ENCODE peak calls at places on chromosomes 13 and 19, in nine cellular contexts. One of them, this sample, is unnamed.

GRCh38 chr13:113034451-113035208 is 65.6 kb downstream of the MCF2L start:
- DNase-seq in hypothalamus: no peak
- DNase-seq in activated CD4-positive, alpha-beta T cell treated with anti-CD3 and anti-CD28 coated beads for 48 hours: no peak
- DNase-seq in iris pigment epithelial cell: peak; percentile 52
- DNase-seq in stimulated activated CD4-positive, alpha-beta T cell treated with anti-CD3 and anti-CD28 coated beads, TNF-alpha, amount 100 ng/mL, for 1 hour: no peak
- DNase-seq in dorsolateral prefrontal cortex: peak; percentile 81
- DNase-seq in upper lobe of right lung: no peak
- DNase-seq in AG04450: peak; percentile 15
- DNase-seq in activated gamma-delta T cell treated with Interleukin-2 at 50 U/mL for 16 hours: no peak
- DNase-seq in this sample: no peak

GRCh38 chr19:41939861-41940442 is 11.7 kb upstream of the ERFL start:
- DNase-seq in activated CD4-positive, alpha-beta T cell treated with anti-CD3 and anti-CD28 coated beads for 48 hours: peak; percentile 61
- DNase-seq in stimulated activated CD4-positive, alpha-beta T cell treated with anti-CD3 and anti-CD28 coated beads, TNF-alpha, amount 100 ng/mL, for 1 hour: no peak
- DNase-seq in AG04450: no peak
- DNase-seq in dorsolateral prefrontal cortex: no peak
- DNase-seq in iris pigment epithelial cell: no peak
- DNase-seq in upper lobe of right lung: peak; percentile 75
- DNase-seq in hypothalamus: no peak
- DNase-seq in activated gamma-delta T cell treated with Interleukin-2 at 50 U/mL for 16 hours: peak; percentile 31
- DNase-seq in this sample: peak; percentile 66

GRCh38 chr13:87274209-87274819 is 396.9 kb upstream of the SLITRK5 start:
- DNase-seq in activated gamma-delta T cell treated with Interleukin-2 at 50 U/mL for 16 hours: no peak
- DNase-seq in activated CD4-positive, alpha-beta T cell treated with anti-CD3 and anti-CD28 coated beads for 48 hours: peak; percentile 39
- DNase-seq in upper lobe of right lung: no peak
- DNase-seq in AG04450: peak; percentile 10
- DNase-seq in iris pigment epithelial cell: peak; percentile 28
- DNase-seq in stimulated activated CD4-positive, alpha-beta T cell treated with anti-CD3 and anti-CD28 coated beads, TNF-alpha, amount 100 ng/mL, for 1 hour: no peak
- DNase-seq in dorsolateral prefrontal cortex: no peak
- DNase-seq in hypothalamus: no peak
- DNase-seq in this sample: no peak

GRCh38 chr19:52936151-52936957 is 13.1 kb upstream of the ZNF888 start:
- DNase-seq in activated CD4-positive, alpha-beta T cell treated with anti-CD3 and anti-CD28 coated beads for 48 hours: no peak
- DNase-seq in dorsolateral prefrontal cortex: no peak
- DNase-seq in upper lobe of right lung: no peak
- DNase-seq in hypothalamus: no peak
- DNase-seq in AG04450: no peak
- DNase-seq in stimulated activated CD4-positive, alpha-beta T cell treated with anti-CD3 and anti-CD28 coated beads, TNF-alpha, amount 100 ng/mL, for 1 hour: no peak
- DNase-seq in activated gamma-delta T cell treated with Interleukin-2 at 50 U/mL for 16 hours: no peak
- DNase-seq in iris pigment epithelial cell: no peak
- DNase-seq in this sample: no peak

GRCh38 chr19:1851581-1852293 is 3.5 kb upstream of the REXO1 start:
- DNase-seq in stimulated activated CD4-positive, alpha-beta T cell treated with anti-CD3 and anti-CD28 coated beads, TNF-alpha, amount 100 ng/mL, for 1 hour: peak; percentile 47
- DNase-seq in upper lobe of right lung: no peak
- DNase-seq in dorsolateral prefrontal cortex: no peak
- DNase-seq in activated gamma-delta T cell treated with Interleukin-2 at 50 U/mL for 16 hours: peak; percentile 69
- DNase-seq in hypothalamus: no peak
- DNase-seq in iris pigment epithelial cell: no peak
- DNase-seq in activated CD4-positive, alpha-beta T cell treated with anti-CD3 and anti-CD28 coated beads for 48 hours: peak; percentile 52
- DNase-seq in AG04450: no peak
- DNase-seq in this sample: peak; percentile 67

GRCh38 chr13:73754727-73755292 is 379.4 kb downstream of the KLF12 start:
- DNase-seq in activated gamma-delta T cell treated with Interleukin-2 at 50 U/mL for 16 hours: peak; percentile 21
- DNase-seq in activated CD4-positive, alpha-beta T cell treated with anti-CD3 and anti-CD28 coated beads for 48 hours: no peak
- DNase-seq in iris pigment epithelial cell: peak; percentile 68
- DNase-seq in stimulated activated CD4-positive, alpha-beta T cell treated with anti-CD3 and anti-CD28 coated beads, TNF-alpha, amount 100 ng/mL, for 1 hour: no peak
- DNase-seq in upper lobe of right lung: no peak
- DNase-seq in hypothalamus: no peak
- DNase-seq in dorsolateral prefrontal cortex: no peak
- DNase-seq in AG04450: peak; percentile 32
- DNase-seq in this sample: no peak

GRCh38 chr13:70844391-70845108 is 736.3 kb upstream of the KLHL1 start:
- DNase-seq in iris pigment epithelial cell: no peak
- DNase-seq in hypothalamus: no peak
- DNase-seq in AG04450: no peak
- DNase-seq in activated CD4-positive, alpha-beta T cell treated with anti-CD3 and anti-CD28 coated beads for 48 hours: no peak
- DNase-seq in upper lobe of right lung: no peak
- DNase-seq in stimulated activated CD4-positive, alpha-beta T cell treated with anti-CD3 and anti-CD28 coated beads, TNF-alpha, amount 100 ng/mL, for 1 hour: no peak
- DNase-seq in activated gamma-delta T cell treated with Interleukin-2 at 50 U/mL for 16 hours: no peak
- DNase-seq in dorsolateral prefrontal cortex: no peak
- DNase-seq in this sample: peak; percentile 66

GRCh38 chr13:19601749-19602725 is 31.4 kb upstream of the MPHOSPH8 start:
- DNase-seq in AG04450: no peak
- DNase-seq in hypothalamus: no peak
- DNase-seq in stimulated activated CD4-positive, alpha-beta T cell treated with anti-CD3 and anti-CD28 coated beads, TNF-alpha, amount 100 ng/mL, for 1 hour: no peak
- DNase-seq in iris pigment epithelial cell: peak; percentile 54
- DNase-seq in activated gamma-delta T cell treated with Interleukin-2 at 50 U/mL for 16 hours: peak; percentile 29
- DNase-seq in dorsolateral prefrontal cortex: no peak
- DNase-seq in activated CD4-positive, alpha-beta T cell treated with anti-CD3 and anti-CD28 coated beads for 48 hours: peak; percentile 56
- DNase-seq in upper lobe of right lung: peak; percentile 70
- DNase-seq in this sample: peak; percentile 48

GRCh38 chr13:108919036-108919907 is 289.9 kb downstream of the MYO16 start:
- DNase-seq in iris pigment epithelial cell: peak; percentile 73
- DNase-seq in stimulated activated CD4-positive, alpha-beta T cell treated with anti-CD3 and anti-CD28 coated beads, TNF-alpha, amount 100 ng/mL, for 1 hour: no peak
- DNase-seq in upper lobe of right lung: no peak
- DNase-seq in activated CD4-positive, alpha-beta T cell treated with anti-CD3 and anti-CD28 coated beads for 48 hours: no peak
- DNase-seq in dorsolateral prefrontal cortex: no peak
- DNase-seq in AG04450: no peak
- DNase-seq in activated gamma-delta T cell treated with Interleukin-2 at 50 U/mL for 16 hours: no peak
- DNase-seq in hypothalamus: no peak
- DNase-seq in this sample: no peak

GRCh38 chr19:32066056-32066455 is 279.4 kb upstream of the ZNF507 start:
- DNase-seq in activated gamma-delta T cell treated with Interleukin-2 at 50 U/mL for 16 hours: no peak
- DNase-seq in AG04450: no peak
- DNase-seq in iris pigment epithelial cell: no peak
- DNase-seq in dorsolateral prefrontal cortex: no peak
- DNase-seq in hypothalamus: no peak
- DNase-seq in upper lobe of right lung: no peak
- DNase-seq in stimulated activated CD4-positive, alpha-beta T cell treated with anti-CD3 and anti-CD28 coated beads, TNF-alpha, amount 100 ng/mL, for 1 hour: no peak
- DNase-seq in activated CD4-positive, alpha-beta T cell treated with anti-CD3 and anti-CD28 coated beads for 48 hours: no peak
- DNase-seq in this sample: no peak

GRCh38 chr19:34712606-34713261 is 21.3 kb upstream of the ZNF181 start:
- DNase-seq in activated CD4-positive, alpha-beta T cell treated with anti-CD3 and anti-CD28 coated beads for 48 hours: peak; percentile 57
- DNase-seq in stimulated activated CD4-positive, alpha-beta T cell treated with anti-CD3 and anti-CD28 coated beads, TNF-alpha, amount 100 ng/mL, for 1 hour: peak; percentile 25
- DNase-seq in dorsolateral prefrontal cortex: no peak
- DNase-seq in activated gamma-delta T cell treated with Interleukin-2 at 50 U/mL for 16 hours: peak; percentile 50
- DNase-seq in upper lobe of right lung: no peak
- DNase-seq in AG04450: peak; percentile 66
- DNase-seq in iris pigment epithelial cell: peak; percentile 81
- DNase-seq in hypothalamus: no peak
- DNase-seq in this sample: peak; percentile 79

This sample was measured in Peyer's patch.